ENCODE peak calls at places on chromosomes 5 and 9, in ten cellular contexts. Q, N, W, H, D, S, B, A, T and C are unnamed samples.

GRCh38 chr5:151036556-151036955 is 16.2 kb downstream of the GPX3 start:
- DNase-seq in D (peak; percentile 70), S (no peak), A (no peak), T (no peak), B (no peak), W (no peak), H (no peak), Q (no peak), N (no peak), C (no peak)

GRCh38 chr9:13224366-13224765 is 55.1 kb downstream of the MPDZ start:
- DNase-seq in Q (no peak), B (no peak), W (no peak), D (no peak), T (no peak), N (no peak), A (no peak), S (no peak), H (no peak), C (no peak)

GRCh38 chr5:141883184-141883947 is 5.2 kb upstream of the PCDH1 start:
- DNase-seq in H (no peak), T (no peak), S (no peak), D (no peak), Q (no peak), W (no peak), B (no peak), A (no peak), N (no peak), C (peak; percentile 50)

GRCh38 chr5:39876146-39876545 is 451.4 kb upstream of the DAB2 start:
- DNase-seq in B (no peak), H (no peak), D (no peak), S (no peak), T (no peak), W (no peak), N (no peak), A (no peak), Q (no peak), C (no peak)

GRCh38 chr5:76622973-76623596 is at the start of gene F2RL2:
- DNase-seq in B (peak; percentile 60), S (no peak), N (peak; percentile 75), A (no peak), H (no peak), D (no peak), Q (no peak), W (no peak), T (peak; percentile 82), C (peak; percentile 80)

GRCh38 chr5:142571921-142572320 is 114.0 kb downstream of the FGF1 start:
- DNase-seq in D (no peak), H (no peak), Q (no peak), S (no peak), A (no peak), T (no peak), N (no peak), B (no peak), W (no peak), C (no peak)

GRCh38 chr9:126317513-126317912 is 9.1 kb upstream of the MVB12B start:
- DNase-seq in N (no peak), Q (no peak), A (no peak), D (no peak), W (no peak), H (no peak), S (peak; percentile 62), B (no peak), T (no peak), C (no peak)

GRCh38 chr9:33718987-33719386 is 76.4 kb upstream of the PRSS3 start:
- DNase-seq in B (no peak), D (peak; percentile 71), T (no peak), Q (no peak), H (no peak), S (peak; percentile 70), N (no peak), A (no peak), W (no peak), C (peak; percentile 49)

GRCh38 chr9:16180546-16180945 is 627.7 kb downstream of the CCDC171 start:
- DNase-seq in B (no peak), W (no peak), A (no peak), N (no peak), S (no peak), H (no peak), Q (no peak), D (no peak), T (peak; percentile 77), C (peak; percentile 35)

GRCh38 chr5:56339732-56340131 is 106.6 kb upstream of the ANKRD55 start:
- DNase-seq in H (no peak), S (no peak), W (no peak), B (no peak), A (no peak), T (no peak), D (no peak), N (no peak), Q (no peak), C (no peak)

GRCh38 chr9:95009459-95009858 is 283.0 kb downstream of the AOPEP start:
- DNase-seq in N (no peak), S (no peak), W (no peak), D (no peak), H (no peak), A (no peak), Q (no peak), B (no peak), T (no peak), C (no peak)

GRCh38 chr5:54580997-54581741 is 63.6 kb downstream of the SNX18 start:
- DNase-seq in W (no peak), N (no peak), H (no peak), B (no peak), S (no peak), D (no peak), T (no peak), Q (no peak), A (no peak), C (peak; percentile 52)

GRCh38 chr9:12141422-12141821 is 551.8 kb upstream of the TYRP1 start:
- DNase-seq in W (no peak), Q (no peak), D (no peak), S (peak; percentile 23), H (no peak), B (no peak), A (no peak), T (no peak), N (no peak), C (no peak)

GRCh38 chr5:2872676-2873075 is 121.2 kb upstream of the IRX2 start:
- DNase-seq in W (no peak), H (no peak), D (no peak), N (no peak), Q (no peak), T (no peak), S (no peak), A (no peak), B (no peak), C (no peak)

GRCh38 chr5:140588311-140589070 is 23.9 kb downstream of the SLC35A4 start:
- DNase-seq in D (no peak), W (no peak), T (no peak), S (no peak), Q (no peak), N (no peak), H (no peak), A (no peak), B (no peak), C (peak; percentile 71)

GRCh38 chr9:127123239-127123935 is 952 bp upstream of the ANGPTL2 start:
- DNase-seq in S (no peak), T (no peak), N (no peak), H (no peak), B (no peak), D (peak; percentile 41), W (no peak), Q (peak; percentile 85), A (no peak), C (no peak)

GRCh38 chr9:91726406-91727100 is 223.5 kb downstream of the ROR2 start:
- DNase-seq in D (no peak), S (no peak), A (no peak), B (no peak), T (no peak), N (no peak), Q (no peak), W (no peak), H (peak; percentile 2), C (no peak)

GRCh38 chr5:98570010-98570409 is 203.5 kb upstream of the RGMB start:
- DNase-seq in H (no peak), D (no peak), T (peak; percentile 83), Q (no peak), B (no peak), W (no peak), N (no peak), S (no peak), A (no peak), C (no peak)

GRCh38 chr9:95506692-95507455 is 9.9 kb downstream of the PTCH1 start:
- DNase-seq in D (peak; percentile 52), W (peak; percentile 29), H (peak; percentile 76), N (no peak), A (no peak), S (peak; percentile 80), T (peak; percentile 73), Q (peak; percentile 59), B (no peak), C (peak; percentile 76)

GRCh38 chr5:3597002-3597726 is 1.5 kb downstream of the IRX1 start:
- DNase-seq in A (no peak), H (no peak), D (no peak), W (no peak), N (no peak), S (no peak), B (no peak), T (peak; percentile 50), Q (no peak), C (no peak)

GRCh38 chr9:130962418-130963316 is 23.6 kb upstream of the FIBCD1 start:
- DNase-seq in A (no peak), Q (no peak), S (no peak), T (peak; percentile 97), D (no peak), H (no peak), N (peak; percentile 70), B (peak; percentile 81), W (no peak), C (peak; percentile 93)

GRCh38 chr5:154756871-154757646 is 1.9 kb downstream of the LARP1 start:
- DNase-seq in T (no peak), N (no peak), W (peak; percentile 30), H (no peak), B (no peak), D (peak; percentile 28), S (peak; percentile 77), Q (peak; percentile 74), A (no peak), C (peak; percentile 38)

GRCh38 chr5:101728933-101729332 is 567.2 kb downstream of the SLCO4C1 start:
- DNase-seq in T (no peak), B (no peak), N (no peak), D (peak; percentile 21), H (no peak), S (peak; percentile 7), A (no peak), W (no peak), Q (no peak), C (no peak)

GRCh38 chr9:19552282-19552681 is 143.5 kb downstream of the ACER2 start:
- DNase-seq in N (no peak), W (no peak), H (no peak), Q (no peak), B (no peak), T (no peak), D (no peak), A (no peak), S (no peak), C (no peak)

GRCh38 chr9:83714316-83714715 is 6.6 kb upstream of the UBQLN1 start:
- DNase-seq in W (no peak), B (no peak), H (no peak), D (no peak), S (peak; percentile 45), T (no peak), A (no peak), N (no peak), Q (no peak), C (peak; percentile 13)

GRCh38 chr5:117218789-117219188 is 644.2 kb upstream of the SEMA6A start:
- DNase-seq in W (no peak), A (no peak), D (no peak), T (no peak), Q (no peak), S (no peak), N (no peak), B (no peak), H (no peak), C (no peak)

GRCh38 chr9:99947395-99947794 is 40.9 kb downstream of the STX17 start:
- DNase-seq in H (no peak), D (no peak), Q (no peak), T (peak; percentile 4), B (no peak), A (no peak), S (no peak), N (no peak), W (no peak), C (peak; percentile 20)

GRCh38 chr9:35763803-35764202 is 9.7 kb upstream of the MSMP start:
- DNase-seq in Q (no peak), S (peak; percentile 13), T (no peak), H (no peak), A (no peak), D (no peak), B (no peak), W (no peak), N (no peak), C (no peak)